ENCODE peak calls at places on chromosomes 5 and 9, in six cellular contexts. Y is BE2C; K is PC-3; L is CD4-positive, CD25-positive, alpha-beta regulatory T cell; J is spleen; G is adipocyte. A is an unnamed sample.

GRCh38 chr5:80741015-80741414 is 86.2 kb upstream of the DHFR start:
- DNase-seq in Y (no peak), K (no peak), L (no peak), J (no peak), G (no peak), A (no peak)

GRCh38 chr9:114008667-114009410 is 69.3 kb downstream of the AMBP start:
- DNase-seq in Y (peak; percentile 24), K (no peak), L (no peak), J (peak; percentile 32), G (no peak), A (no peak)

GRCh38 chr9:16030513-16031185 is 477.8 kb downstream of the CCDC171 start:
- DNase-seq in Y (no peak), K (peak; percentile 93), L (no peak), J (no peak), G (peak; percentile 62), A (peak; percentile 100)

GRCh38 chr5:27130587-27130986 is 92.2 kb upstream of the CDH9 start:
- DNase-seq in Y (no peak), K (peak; percentile 16), L (no peak), J (no peak), G (no peak), A (no peak)

GRCh38 chr5:126552614-126553013 is 42.4 kb downstream of the ALDH7A1 start:
- DNase-seq in Y (no peak), K (no peak), L (no peak), J (no peak), G (no peak), A (peak; percentile 15)

GRCh38 chr9:68749579-68750159 is 44.6 kb downstream of the PIP5K1B start:
- DNase-seq in Y (no peak), K (no peak), L (no peak), J (no peak), G (no peak), A (no peak)

GRCh38 chr9:31799953-31800609 is 584.4 kb upstream of the ACO1 start:
- DNase-seq in Y (peak; percentile 43), K (peak; percentile 41), L (peak; percentile 23), J (no peak), G (peak; percentile 67), A (no peak)

GRCh38 chr5:40914835-40915234 is 5.5 kb downstream of the C7 start:
- DNase-seq in Y (no peak), K (no peak), L (no peak), J (no peak), G (peak; percentile 23), A (peak; percentile 7)

GRCh38 chr9:107794259-107794658 is 304.7 kb upstream of the KLF4 start:
- DNase-seq in Y (no peak), K (peak; percentile 22), L (no peak), J (no peak), G (no peak), A (no peak)

GRCh38 chr5:74483001-74483400 is 157.5 kb downstream of the ENC1 start:
- DNase-seq in Y (peak; percentile 47), K (no peak), L (no peak), J (no peak), G (no peak), A (no peak)

GRCh38 chr9:128818839-128819715 is 777 bp downstream of the ENDOG start:
- DNase-seq in Y (peak; percentile 57), K (peak; percentile 16), L (peak; percentile 38), J (peak; percentile 90), G (peak; percentile 42), A (no peak)

GRCh38 chr9:71774917-71775316 is 6.6 kb upstream of the CEMIP2 start:
- DNase-seq in Y (no peak), K (no peak), L (no peak), J (no peak), G (no peak), A (no peak)

GRCh38 chr9:37911271-37911681 is 7.3 kb upstream of the SLC25A51 start:
- DNase-seq in Y (no peak), K (no peak), L (no peak), J (peak; percentile 54), G (no peak), A (no peak)

GRCh38 chr9:27518809-27519208 is 5.3 kb upstream of the IFNK start:
- DNase-seq in Y (no peak), K (no peak), L (no peak), J (no peak), G (no peak), A (no peak)

GRCh38 chr9:121771851-121772599 is 120.6 kb downstream of the DAB2IP start:
- DNase-seq in Y (peak; percentile 2), K (no peak), L (no peak), J (peak; percentile 72), G (no peak), A (no peak)

GRCh38 chr5:132414634-132415377 is 45.3 kb downstream of the SLC22A5 start:
- DNase-seq in Y (no peak), K (peak; percentile 88), L (no peak), J (no peak), G (peak; percentile 76), A (no peak)

GRCh38 chr5:164094321-164094720 is 588.9 kb downstream of the MAT2B start:
- DNase-seq in Y (no peak), K (no peak), L (no peak), J (no peak), G (no peak), A (no peak)

GRCh38 chr9:4859035-4859434 is 66.3 kb downstream of the RCL1 start:
- DNase-seq in Y (no peak), K (no peak), L (no peak), J (no peak), G (no peak), A (no peak)

GRCh38 chr5:128216860-128217531 is 133.4 kb downstream of the SLC12A2 start:
- DNase-seq in Y (no peak), K (peak; percentile 70), L (no peak), J (no peak), G (peak; percentile 51), A (peak; percentile 99)

GRCh38 chr9:79817469-79818004 is 245.8 kb downstream of the TLE4 start:
- DNase-seq in Y (no peak), K (no peak), L (no peak), J (no peak), G (no peak), A (peak; percentile 73)

GRCh38 chr5:17000296-17000939 is 64.3 kb upstream of the MYO10 start:
- DNase-seq in Y (no peak), K (peak; percentile 99), L (no peak), J (no peak), G (peak; percentile 92), A (peak; percentile 54)

GRCh38 chr9:111975709-111976108 is 79.1 kb downstream of the UGCG start:
- DNase-seq in Y (no peak), K (peak; percentile 21), L (peak; percentile 6), J (no peak), G (no peak), A (no peak)

GRCh38 chr9:75960561-75960960 is 70.1 kb downstream of the PCSK5 start:
- DNase-seq in Y (no peak), K (no peak), L (no peak), J (no peak), G (no peak), A (no peak)

GRCh38 chr9:5442400-5443011 is 4.8 kb upstream of the PLGRKT start:
- DNase-seq in Y (no peak), K (peak; percentile 67), L (no peak), J (no peak), G (peak; percentile 69), A (no peak)

GRCh38 chr5:107026098-107026497 is 644.6 kb downstream of the EFNA5 start:
- DNase-seq in Y (no peak), K (no peak), L (no peak), J (no peak), G (no peak), A (no peak)

GRCh38 chr9:17057729-17058128 is 77.1 kb upstream of the CNTLN start:
- DNase-seq in Y (no peak), K (no peak), L (no peak), J (no peak), G (no peak), A (no peak)

GRCh38 chr5:18792145-18792544 is 1157.9 kb downstream of the TAF11L14 start:
- DNase-seq in Y (peak; percentile 59), K (peak; percentile 99), L (no peak), J (no peak), G (no peak), A (peak; percentile 46)

GRCh38 chr9:82882133-82882532 is 180.8 kb downstream of the RASEF start:
- DNase-seq in Y (no peak), K (peak; percentile 41), L (no peak), J (no peak), G (no peak), A (no peak)

GRCh38 chr5:137619191-137619870 is 116.6 kb downstream of the KLHL3 start:
- DNase-seq in Y (peak; percentile 95), K (peak; percentile 90), L (no peak), J (no peak), G (peak; percentile 95), A (peak; percentile 42)

GRCh38 chr5:20469390-20469789 is 481.4 kb upstream of the CDH18 start:
- DNase-seq in Y (no peak), K (no peak), L (no peak), J (no peak), G (no peak), A (no peak)

GRCh38 chr5:37714756-37715155 is 125.1 kb downstream of the GDNF start:
- DNase-seq in Y (no peak), K (no peak), L (no peak), J (no peak), G (peak; percentile 52), A (no peak)

GRCh38 chr9:133968428-133968827 is 23.7 kb downstream of the VAV2 start:
- DNase-seq in Y (peak; percentile 12), K (no peak), L (no peak), J (peak; percentile 79), G (no peak), A (no peak)

DNA sequence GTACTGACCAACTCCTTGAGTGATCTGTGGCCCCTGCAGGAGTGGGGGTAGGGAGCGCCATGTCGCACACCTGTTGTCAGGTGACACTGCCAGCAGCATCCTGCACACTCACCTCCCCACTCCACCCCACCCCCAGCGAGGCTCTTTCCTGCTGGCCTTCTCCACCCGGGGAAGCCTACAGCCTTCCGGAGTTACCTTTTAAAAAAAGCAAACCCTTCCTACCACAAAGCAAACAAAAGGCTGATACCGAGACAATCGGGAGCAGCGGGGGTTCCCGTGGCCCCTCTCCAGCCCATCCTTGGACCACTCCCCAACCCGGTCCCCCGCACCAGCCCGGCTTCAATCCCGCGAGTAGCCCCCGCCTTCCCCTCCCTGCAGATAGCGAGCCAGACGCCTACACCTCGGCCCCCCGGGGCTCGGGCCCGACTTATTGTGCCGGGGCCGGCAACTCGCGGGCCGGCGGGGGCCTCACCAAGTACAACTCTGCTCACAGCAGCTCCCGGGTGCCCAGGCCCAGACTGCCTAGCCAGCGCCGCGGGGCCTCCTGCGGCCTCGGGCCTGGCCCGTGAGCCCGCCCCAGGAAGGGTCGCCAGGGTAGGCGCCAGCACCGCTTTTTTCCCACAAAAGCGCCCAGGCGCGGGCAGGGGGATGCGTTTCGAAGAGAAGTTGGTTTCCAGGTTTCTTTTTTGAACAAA is 724 bp downstream of the MACROH2A1 start:
- DNase-seq in Y (peak; percentile 47), K (peak; percentile 65), L (peak; percentile 42), J (peak; percentile 90), G (peak; percentile 71), A (peak; percentile 74)
- H3K27me3 ChIP-seq in Y (no peaks in the 10 kb centered on the region), K (no peaks in the 10 kb centered on the region), L (no peaks in the 10 kb centered on the region), J (no peaks in the 10 kb centered on the region), G (no peaks in the 10 kb centered on the region), A (no peaks in the 10 kb centered on the region)

GRCh38 chr9:119369670-119370366 is 583 bp upstream of the BRINP1 start:
- DNase-seq in Y (no peak), K (no peak), L (no peak), J (no peak), G (no peak), A (no peak)
- H3K4me3 ChIP-seq in Y (peak overlapping the region; percentile 56), K (no peak overlapping the region), L (no peak overlapping the region), J (peak overlapping the region; percentile 35), G (peak overlapping the region; percentile 90), A (peak overlapping the region; percentile 47)

GRCh38 chr5:4576161-4576748 is 563.9 kb upstream of the ADAMTS16 start:
- DNase-seq in Y (no peak), K (no peak), L (no peak), J (no peak), G (no peak), A (peak; percentile 50)
- H3K27me3 ChIP-seq in Y (no peaks in the 10 kb centered on the region), K (no peaks in the 10 kb centered on the region), L (no peaks in the 10 kb centered on the region), J (no peaks in the 10 kb centered on the region), G (no peaks in the 10 kb centered on the region), A (no peaks in the 10 kb centered on the region)

GRCh38 chr9:130893250-130894101 is 3.1 kb downstream of the QRFP start:
- DNase-seq in Y (peak; percentile 55), K (no peak), L (no peak), J (peak; percentile 87), G (no peak), A (no peak)
- H3K4me3 ChIP-seq in Y (no peak overlapping the region), K (no peak overlapping the region), L (no peak overlapping the region), J (peak overlapping the region; percentile 22), G (no peak overlapping the region), A (no peak overlapping the region)